ENCODE peak calls at places on chromosome 14, in four cellular contexts. O is stomach, X is AG04449, A is hepatocyte. S is an unnamed sample.

GRCh38 chr14:50000215-50001145 is 107.6 kb downstream of the ARF6 start:
- DNase-seq in X (peak), A (peak), O (peak), S (peak)

GRCh38 chr14:21227981-21228380 is 41.3 kb downstream of the HNRNPC start:
- DNase-seq in A (no peak), X (no peak), O (no peak), S (no peak)

GRCh38 chr14:51410846-51411245 is 170.8 kb downstream of the TMX1 start:
- DNase-seq in X (no peak), O (no peak), A (no peak), S (no peak)

GRCh38 chr14:70884595-70885342 is 22.5 kb upstream of the PCNX1 start:
- DNase-seq in O (no peak), A (no peak), X (no peak), S (no peak)

GRCh38 chr14:61419201-61419600 is 97.8 kb downstream of the PRKCH start:
- DNase-seq in X (no peak), A (no peak), O (no peak), S (no peak)

GRCh38 chr14:91374897-91375747 is 42.5 kb downstream of the CCDC88C start:
- DNase-seq in O (peak), X (no peak), A (no peak), S (no peak)

GRCh38 chr14:65287264-65288131 is 125.0 kb upstream of the FUT8 start:
- DNase-seq in O (no peak), X (no peak), A (no peak), S (no peak)

GRCh38 chr14:104994988-104995387 is 9.4 kb downstream of the CLBA1 start:
- DNase-seq in A (no peak), X (no peak), O (no peak), S (no peak)

GRCh38 chr14:53509227-53509822 is 356.2 kb upstream of the DDHD1 start:
- DNase-seq in O (no peak), A (peak), X (no peak), S (no peak)

GRCh38 chr14:56603648-56604047 is 24.1 kb downstream of the TMEM260 start:
- DNase-seq in O (no peak), A (no peak), X (no peak), S (no peak)

GRCh38 chr14:53399057-53399456 is 245.9 kb upstream of the DDHD1 start:
- DNase-seq in X (no peak), O (no peak), A (no peak), S (peak)

GRCh38 chr14:54839681-54840080 is 62.9 kb downstream of the GCH1 start:
- DNase-seq in A (peak), O (no peak), X (no peak), S (no peak)

GRCh38 chr14:74444866-74445265 is 18.9 kb upstream of the SYNDIG1L start:
- DNase-seq in O (no peak), X (no peak), A (no peak), S (no peak)

GRCh38 chr14:52977798-52978197 is 26.9 kb upstream of the FERMT2 start:
- DNase-seq in X (no peak), O (no peak), A (no peak), S (peak)

GRCh38 chr14:99262977-99263448 is 9.0 kb downstream of the BCL11B start:
- DNase-seq in X (no peak), A (no peak), O (no peak), S (no peak)
- H3K4me3 ChIP-seq in X (no peak), A (no peak), O (no peak), S (peak)

GRCh38 chr14:68380304-68380840 is 412.5 kb downstream of the ZFP36L1 start:
- DNase-seq in X (no peak), A (no peak), O (no peak), S (no peak)
- H3K4me3 ChIP-seq in X (no peak), A (no peak), O (no peak), S (no peak)

GRCh38 chr14:72925171-72925759 is 999 bp upstream of the DCAF4 start:
- DNase-seq in X (no peak), A (no peak), O (no peak), S (no peak)
- H3K4me3 ChIP-seq in X (peak), A (no peak), O (peak), S (peak)

DNA sequence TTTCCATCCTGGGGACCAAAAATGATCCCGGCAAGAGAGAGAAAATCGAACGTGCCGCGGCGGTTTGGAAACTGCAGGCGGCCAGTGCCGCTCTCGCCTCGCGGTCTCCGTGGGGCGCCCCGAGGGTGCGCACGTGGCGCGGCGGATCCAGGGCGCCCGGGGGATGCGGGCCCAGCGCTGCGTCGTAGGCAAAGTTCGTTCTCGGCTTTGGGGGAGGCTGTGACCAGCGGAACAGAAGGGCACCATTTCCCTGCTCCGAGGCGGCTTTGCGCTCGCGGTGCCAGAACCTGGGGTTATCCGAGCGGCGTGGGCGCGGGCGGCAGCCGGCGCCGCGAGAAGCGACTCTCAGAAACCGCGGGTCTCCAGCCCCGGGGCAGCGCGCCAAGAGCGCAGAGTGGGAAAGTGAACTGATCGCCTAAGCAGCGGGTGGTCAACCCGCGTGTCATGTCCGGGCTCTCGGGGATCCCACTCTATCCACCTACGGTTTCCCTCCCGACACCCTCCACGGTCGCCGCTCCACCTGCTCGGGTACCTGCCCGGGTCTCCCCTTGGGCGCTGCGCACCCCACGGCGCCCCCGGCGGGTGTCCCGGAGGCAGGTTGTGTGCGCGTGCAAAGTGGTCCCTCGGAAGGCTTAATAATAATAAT is 1.1 kb downstream of the ESRRB start:
- DNase-seq in X (no peak), A (no peak), O (no peak), S (no peak)
- H3K4me3 ChIP-seq in X (no peak), A (no peak), O (no peak), S (peak)

GRCh38 chr14:24256960-24257359 is 6.0 kb downstream of the TGM1 start:
- DNase-seq in A (no peak), O (no peak), X (no peak), S (no peak)

GRCh38 chr14:24259282-24260025 is 3.5 kb downstream of the TGM1 start:
- DNase-seq in A (no peak), X (no peak), O (no peak), S (peak)

GRCh38 chr14:24258119-24258518 is 4.9 kb downstream of the TGM1 start:
- DNase-seq in X (no peak), A (no peak), O (no peak), S (no peak)

GRCh38 chr14:24260026-24260779 is 2.8 kb downstream of the TGM1 start:
- DNase-seq in X (no peak), A (no peak), O (no peak), S (no peak)

DNA sequence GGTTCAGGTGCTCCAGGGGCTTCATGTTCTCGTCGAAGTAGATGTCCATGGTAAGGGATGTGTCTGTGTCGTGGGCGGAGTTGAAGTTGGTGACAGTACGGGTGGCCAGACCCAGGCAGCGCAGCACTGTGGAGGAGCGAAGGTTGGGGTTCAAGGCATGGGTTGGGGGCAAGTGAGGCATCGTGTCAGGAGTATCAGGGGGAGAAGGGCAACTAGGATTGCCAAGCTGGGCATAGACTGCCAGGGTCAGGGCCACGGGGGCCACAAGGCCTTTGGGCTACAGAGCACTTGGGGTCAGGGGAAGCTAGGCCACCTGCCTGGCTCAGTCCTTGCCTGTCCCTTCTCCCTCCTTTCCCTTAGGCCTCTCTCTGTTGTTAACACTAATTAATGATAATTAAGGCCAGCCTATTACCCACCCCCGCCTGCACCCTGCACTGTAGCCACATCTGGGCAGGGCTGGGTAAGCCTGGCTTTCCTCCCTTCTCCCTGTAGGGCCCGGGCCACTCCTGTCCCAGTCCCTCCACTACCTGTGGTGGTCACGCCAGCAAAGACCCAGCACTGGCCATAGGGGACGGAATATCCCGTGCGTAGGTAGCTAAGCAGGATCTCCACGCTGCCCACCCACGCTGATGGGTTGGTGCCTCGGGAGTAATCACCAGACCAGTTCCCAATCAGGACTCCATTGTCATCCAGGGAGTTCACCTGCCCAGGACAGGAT is 4.3 kb downstream of the TGM1 start:
- DNase-seq in O (no peak), X (no peak), A (no peak), S (no peak)
- H3K4me3 ChIP-seq in O (no peak), X (no peak), A (no peak), S (no peak)

GRCh38 chr14:38252066-38252710 is 3.7 kb downstream of the CLEC14A start:
- DNase-seq in A (no peak), X (no peak), O (no peak), S (no peak)

GRCh38 chr14:38254565-38255407 is 1.1 kb downstream of the CLEC14A start:
- DNase-seq in A (no peak), O (peak), X (no peak), S (no peak)

GRCh38 chr14:38255408-38255672 is 553 bp downstream of the CLEC14A start:
- DNase-seq in A (peak), O (no peak), X (no peak), S (no peak)

GRCh38 chr14:38248629-38249028 is 7.3 kb downstream of the CLEC14A start:
- DNase-seq in X (no peak), A (no peak), O (no peak), S (peak)

DNA sequence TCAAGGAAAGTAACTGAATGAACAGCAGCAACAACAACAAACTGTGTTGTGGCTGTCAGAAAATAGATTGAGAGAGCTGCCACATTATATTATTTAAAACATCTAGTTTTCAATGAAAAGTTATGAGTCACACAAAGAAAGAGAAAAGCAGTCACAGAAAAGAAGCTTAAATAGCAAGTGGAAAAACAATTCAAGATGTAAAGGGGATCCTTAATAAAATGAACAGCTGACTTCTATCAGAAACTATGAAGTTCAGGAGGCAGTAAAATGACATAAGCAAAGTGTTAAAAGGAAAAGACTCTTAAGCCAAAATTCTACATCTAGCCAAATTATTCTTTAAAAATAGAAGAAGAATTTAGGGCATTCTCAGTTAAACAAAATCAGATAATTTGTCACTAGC is 5.6 kb downstream of the CLEC14A start:
- DNase-seq in X (no peak), A (no peak), O (no peak), S (no peak)
- H3K4me3 ChIP-seq in X (no peak), A (no peak), O (no peak), S (no peak)

GRCh38 chr14:37170237-37170636 is 2.2 kb downstream of the SLC25A21 start:
- DNase-seq in O (no peak), A (no peak), X (no peak), S (no peak)

GRCh38 chr14:37171678-37172023 is 755 bp downstream of the SLC25A21 start:
- DNase-seq in A (no peak), X (no peak), O (no peak), S (no peak)

GRCh38 chr14:37172024-37172869 is at the start of gene SLC25A21:
- DNase-seq in A (peak), O (peak), X (no peak), S (peak)

GRCh38 chr14:37170993-37171392 is 1.4 kb downstream of the SLC25A21 start:
- DNase-seq in X (no peak), A (no peak), O (no peak), S (no peak)

DNA sequence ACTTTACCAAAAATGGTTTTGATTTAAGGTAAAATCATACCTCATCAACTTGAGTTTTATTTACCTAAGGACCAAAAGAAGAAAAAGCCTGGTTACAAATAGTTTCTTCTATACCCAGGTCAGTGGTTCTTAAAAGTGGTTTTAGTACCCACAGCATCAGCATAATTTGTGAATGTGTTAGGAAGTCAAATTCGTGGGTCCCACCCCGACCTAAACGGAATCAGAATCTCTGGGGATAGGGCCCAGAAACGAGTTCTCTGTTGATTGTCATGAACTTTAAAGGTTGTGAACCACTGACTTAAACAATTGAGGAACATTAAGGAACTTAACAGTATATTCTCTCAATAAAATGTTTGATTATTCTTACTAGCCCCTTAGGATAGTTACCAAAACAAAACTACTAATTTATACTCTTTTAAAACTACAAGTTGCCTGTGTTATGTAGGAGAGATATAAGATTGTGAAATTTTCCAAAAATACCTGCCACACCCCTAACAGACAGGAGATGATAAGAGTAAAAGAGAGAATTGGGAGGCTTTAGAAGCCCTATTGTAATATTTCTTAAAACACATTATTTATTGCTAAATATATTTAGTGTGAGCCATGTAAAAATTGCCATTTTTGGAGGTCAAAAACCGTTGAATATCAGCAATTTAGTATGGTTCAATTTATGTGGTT is 669 bp upstream of the SLC25A21 start:
- DNase-seq in A (no peak), O (no peak), X (no peak), S (no peak)
- H3K4me3 ChIP-seq in A (peak), O (peak), X (peak), S (peak)

GRCh38 chr14:32932921-32933622 is 5.6 kb upstream of the NPAS3 start:
- DNase-seq in A (no peak), X (no peak), O (no peak), S (no peak)
- H3K4me3 ChIP-seq in A (peak), X (no peak), O (peak), S (peak)

DNA sequence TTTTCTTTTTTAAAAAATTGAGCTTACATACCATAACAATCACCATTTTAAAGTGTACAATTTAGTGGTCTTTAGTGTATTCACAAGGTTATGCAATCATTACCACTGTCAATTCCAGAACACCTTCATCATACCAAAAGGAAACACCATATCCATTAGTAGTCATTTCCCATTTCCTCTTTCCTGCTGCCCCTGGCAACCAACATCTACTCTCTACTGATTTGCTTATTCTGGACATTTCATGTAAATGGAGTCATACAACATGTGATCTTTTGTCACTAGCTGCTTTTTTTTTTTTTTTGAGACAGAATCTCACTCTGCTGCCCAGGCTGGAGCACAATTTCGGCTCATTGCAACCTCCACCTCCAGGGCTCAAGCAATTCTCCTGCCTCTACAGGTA is 66.8 kb upstream of the CFL2 start:
- DNase-seq in A (no peak), X (peak), O (no peak), S (peak)
- H3K4me3 ChIP-seq in A (no peak), X (no peak), O (no peak), S (no peak)

GRCh38 chr14:95362180-95362494 is 42.4 kb upstream of the CLMN start:
- DNase-seq in O (no peak), X (no peak), A (no peak), S (no peak)
- H3K4me3 ChIP-seq in O (no peak), X (no peak), A (no peak), S (no peak)

S was measured in A673.